ENCODE peak calls at places on chromosomes 5 and 9, in four cellular contexts. D is cardiac fibroblast, J is A549, Y is heart right ventricle. X is an unnamed sample.
A peak's percentile ranks its signal among the peaks of the same experiment; 100 is the strongest.

GRCh38 chr5:168123853-168124528 is 167.5 kb upstream of the WWC1 start:
- DNase-seq in D (no peak), J (no peak), Y (no peak), X (no peak)

GRCh38 chr5:171149333-171149732 is 159.7 kb upstream of the TLX3 start:
- DNase-seq in D (no peak), J (no peak), Y (no peak), X (no peak)

GRCh38 chr5:175335691-175336090 is 108.3 kb downstream of the DRD1 start:
- DNase-seq in D (no peak), J (no peak), Y (no peak), X (no peak)

GRCh38 chr5:89236900-89237299 is 353.9 kb upstream of the MEF2C start:
- DNase-seq in D (no peak), J (no peak), Y (no peak), X (no peak)

GRCh38 chr5:169876376-169876775 is 103.9 kb downstream of the INSYN2B start:
- DNase-seq in D (peak; percentile 38), J (no peak), Y (no peak), X (peak; percentile 28)

GRCh38 chr5:142748568-142749249 is 21.5 kb upstream of the ARHGAP26 start:
- DNase-seq in D (peak; percentile 39), J (peak; percentile 44), Y (peak; percentile 25), X (no peak)

GRCh38 chr5:71974622-71975021 is 132.7 kb upstream of the MAP1B start:
- DNase-seq in D (peak; percentile 6), J (peak; percentile 18), Y (no peak), X (no peak)

GRCh38 chr5:17024686-17025180 is 88.6 kb upstream of the MYO10 start:
- DNase-seq in D (peak; percentile 71), J (peak; percentile 31), Y (no peak), X (no peak)

GRCh38 chr5:14249258-14250093 is 106.3 kb downstream of the TRIO start:
- DNase-seq in D (no peak), J (no peak), Y (no peak), X (no peak)

GRCh38 chr5:88883059-88883565 is at the start of gene MEF2C:
- DNase-seq in D (peak; percentile 92), J (peak; percentile 4), Y (peak; percentile 81), X (peak; percentile 93)

GRCh38 chr9:134053401-134053871 is 14.4 kb downstream of the BRD3 start:
- DNase-seq in D (no peak), J (no peak), Y (no peak), X (no peak)

GRCh38 chr5:41256400-41256799 is 43.1 kb upstream of the C6 start:
- DNase-seq in D (peak; percentile 12), J (no peak), Y (no peak), X (peak; percentile 45)

GRCh38 chr9:124880501-124880900 is 18.6 kb downstream of the ARPC5L start:
- DNase-seq in D (no peak), J (no peak), Y (no peak), X (no peak)

GRCh38 chr9:2320126-2320525 is 301.5 kb upstream of the VLDLR start:
- DNase-seq in D (no peak), J (no peak), Y (no peak), X (no peak)

GRCh38 chr5:151580858-151581257 is 10.3 kb downstream of the FAT2 start:
- DNase-seq in D (no peak), J (no peak), Y (no peak), X (no peak)

GRCh38 chr5:33938507-33938796 is 2.3 kb downstream of the RXFP3 start:
- DNase-seq in D (no peak), J (no peak), Y (no peak), X (no peak)

GRCh38 chr9:125674981-125675973 is 31.7 kb downstream of the MAPKAP1 start:
- DNase-seq in D (peak; percentile 89), J (peak; percentile 72), Y (no peak), X (peak; percentile 86)

GRCh38 chr9:136629001-136629878 is 33.5 kb upstream of the EGFL7 start:
- DNase-seq in D (no peak), J (no peak), Y (no peak), X (no peak)

GRCh38 chr5:140000332-140000731 is 42.8 kb downstream of the NRG2 start:
- DNase-seq in D (no peak), J (no peak), Y (peak; percentile 33), X (no peak)

GRCh38 chr5:14035859-14036440 is 91.5 kb upstream of the DNAH5 start:
- DNase-seq in D (peak; percentile 100), J (peak; percentile 97), Y (no peak), X (peak; percentile 95)

GRCh38 chr9:126687868-126688503 is 74.3 kb downstream of the LMX1B start:
- DNase-seq in D (no peak), J (no peak), Y (no peak), X (no peak)

GRCh38 chr5:158869092-158869491 is 230.6 kb downstream of the EBF1 start:
- DNase-seq in D (peak; percentile 18), J (no peak), Y (no peak), X (no peak)

GRCh38 chr5:180618830-180619562 is 27.7 kb upstream of the SCGB3A1 start:
- DNase-seq in D (peak; percentile 55), J (peak; percentile 83), Y (no peak), X (peak; percentile 30)

GRCh38 chr9:78865757-78866156 is 568.8 kb downstream of the PSAT1 start:
- DNase-seq in D (no peak), J (peak; percentile 65), Y (no peak), X (no peak)

GRCh38 chr9:92634712-92635605 is 35.0 kb downstream of the IPPK start:
- DNase-seq in D (peak; percentile 83), J (peak; percentile 78), Y (peak; percentile 85), X (peak; percentile 86)

GRCh38 chr5:1502737-1503120 is 21.0 kb downstream of the LPCAT1 start:
- DNase-seq in D (no peak), J (no peak), Y (no peak), X (no peak)

GRCh38 chr5:143066556-143067281 is 296.5 kb downstream of the ARHGAP26 start:
- DNase-seq in D (peak; percentile 50), J (peak; percentile 37), Y (no peak), X (no peak)

GRCh38 chr9:74876611-74877010 is 11.1 kb downstream of the TRPM6 start:
- DNase-seq in D (no peak), J (no peak), Y (no peak), X (no peak)

GRCh38 chr9:68983008-68983411 is 30.9 kb downstream of the PRKACG start:
- DNase-seq in D (no peak), J (no peak), Y (no peak), X (no peak)

GRCh38 chr5:93790401-93790800 is 49.0 kb upstream of the POU5F2 start:
- DNase-seq in D (peak; percentile 79), J (no peak), Y (no peak), X (peak; percentile 32)

GRCh38 chr5:159463590-159464321 is 133.5 kb upstream of the IL12B start:
- DNase-seq in D (peak; percentile 24), J (peak; percentile 69), Y (no peak), X (peak; percentile 33)

GRCh38 chr5:154712518-154713437 is 42.4 kb upstream of the LARP1 start:
- DNase-seq in D (peak; percentile 13), J (no peak), Y (no peak), X (no peak)

GRCh38 chr9:95910023-95910706 is 34.7 kb downstream of the ERCC6L2 start:
- DNase-seq in D (peak; percentile 25), J (no peak), Y (no peak), X (peak; percentile 2)

GRCh38 chr9:120791161-120791560 is 2.1 kb downstream of the FBXW2 start:
- DNase-seq in D (peak; percentile 14), J (no peak), Y (no peak), X (peak; percentile 20)

GRCh38 chr5:151569132-151570046 is 21.7 kb downstream of the FAT2 start:
- DNase-seq in D (peak; percentile 37), J (no peak), Y (no peak), X (peak; percentile 31)

GRCh38 chr5:2877520-2877919 is 126.0 kb upstream of the IRX2 start:
- DNase-seq in D (no peak), J (no peak), Y (no peak), X (no peak)

GRCh38 chr9:90891656-90892055 is 90.0 kb downstream of the SYK start:
- DNase-seq in D (no peak), J (no peak), Y (no peak), X (no peak)

GRCh38 chr5:146047396-146047795 is 58.0 kb downstream of the PLAC8L1 start:
- DNase-seq in D (no peak), J (no peak), Y (no peak), X (no peak)

GRCh38 chr9:98191615-98192502 is 578 bp downstream of the CORO2A start:
- DNase-seq in D (no peak), J (no peak), Y (peak; percentile 27), X (no peak)

GRCh38 chr9:114507726-114508125 is 2.5 kb upstream of the WHRN start:
- DNase-seq in D (peak; percentile 28), J (peak; percentile 50), Y (no peak), X (peak; percentile 19)
- TF ChIP-seq CTCF in D (peak; percentile 35), J (peak; percentile 44), Y (no peak), X (peak; percentile 23)

DNA sequence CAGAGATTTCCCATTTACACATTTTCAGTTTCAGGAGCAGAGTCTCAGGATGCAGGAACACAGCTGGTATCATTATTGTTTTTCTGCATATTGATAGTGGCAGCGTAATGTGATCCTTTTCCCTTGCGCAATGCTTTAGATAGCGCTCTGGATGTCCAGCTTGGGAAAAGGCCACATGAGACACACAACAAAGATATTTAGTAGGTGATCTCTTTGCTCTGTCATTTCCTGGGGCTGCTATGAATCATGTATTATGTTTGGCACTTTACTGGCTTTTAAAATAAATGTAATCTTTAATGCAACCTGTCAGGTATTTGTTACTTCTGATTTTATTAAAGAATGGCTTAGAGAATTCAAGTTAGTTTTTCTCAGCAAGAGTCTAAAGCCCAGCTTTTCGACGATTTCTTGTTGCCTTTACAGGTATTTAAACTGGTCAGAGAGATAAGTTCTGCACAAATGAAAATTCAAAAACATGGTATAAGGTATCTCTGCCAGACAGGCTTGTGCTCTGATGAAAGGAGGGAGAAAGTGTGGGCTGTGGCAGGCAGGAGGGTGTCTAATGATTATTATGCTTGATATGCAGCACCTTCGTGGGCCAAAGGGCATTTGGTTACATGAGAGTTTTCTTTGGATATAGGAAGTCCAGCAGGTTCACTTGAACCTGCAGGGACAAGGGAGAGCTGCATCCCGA is 42.3 kb downstream of the PTTG1 start:
- DNase-seq in D (peak; percentile 82), J (no peak), Y (no peak), X (peak; percentile 88)
- H3K4me3 ChIP-seq in D (no peak overlapping the region), J (no peak overlapping the region), Y (no peak overlapping the region), X (no peak overlapping the region)

DNA sequence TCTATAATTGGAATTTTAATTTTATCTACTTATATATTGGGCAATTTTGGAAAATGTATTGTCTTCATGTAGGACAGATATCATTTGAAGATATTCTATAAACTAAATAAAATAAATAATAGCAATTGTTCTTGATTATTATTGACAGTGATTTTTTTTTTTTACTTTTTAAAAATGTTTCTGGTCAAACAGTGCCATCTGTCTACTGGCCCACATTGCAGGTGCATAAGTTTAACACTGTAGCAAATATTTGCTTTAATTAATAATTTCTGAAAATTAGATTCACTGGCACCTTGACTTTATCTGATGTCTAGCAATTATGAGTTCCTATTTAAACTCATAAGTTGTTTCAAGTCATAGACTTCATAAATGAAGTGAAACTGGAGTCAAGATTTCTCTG is 41.1 kb upstream of the ISOC1 start:
- DNase-seq in D (no peak), J (no peak), Y (no peak), X (no peak)
- TF ChIP-seq CTCF in D (no peak), J (no peak), Y (peak; percentile 39), X (no peak)

DNA sequence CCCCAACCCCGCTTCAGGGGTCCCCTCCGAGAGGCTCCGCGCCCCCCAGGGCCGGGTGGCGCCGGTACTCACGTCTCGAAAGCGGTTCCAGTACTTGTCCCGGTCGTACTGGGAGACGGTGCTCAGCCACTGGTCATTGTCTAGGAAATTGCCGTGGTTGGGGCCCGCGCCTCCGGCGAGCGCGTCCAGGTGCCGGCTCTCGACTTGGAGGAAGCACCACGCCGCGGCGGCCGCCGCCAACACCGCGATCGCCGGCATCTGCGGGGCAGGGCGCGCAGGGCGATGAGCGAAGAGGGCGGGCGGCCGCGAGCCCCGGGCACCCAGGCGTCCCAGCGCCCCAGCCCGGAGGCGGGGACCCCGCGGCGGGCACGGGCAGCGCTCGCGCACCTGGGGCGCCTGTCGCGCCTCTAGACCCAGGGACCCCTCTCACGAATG is 808 bp downstream of the SPOCK1 start:
- DNase-seq in D (peak; percentile 42), J (peak; percentile 19), Y (peak; percentile 30), X (peak; percentile 32)
- H3K4me3 ChIP-seq in D (peak overlapping the region; percentile 81), J (peak overlapping the region; percentile 54), Y (peak overlapping the region; percentile 58), X (peak overlapping the region; percentile 85)

X was measured in fibroblast of the aortic adventitia.